ENCODE peak calls at places on chromosomes 16 and 17, in seven cellular contexts. F is neural progenitor cell, K is stomach, N is K562, J is SK-N-SH, R is heart right ventricle, I is transverse colon. O is an unnamed sample. For H3K4me1, the result is how much of the 10 kb centered on the place peaks cover.

GRCh38 chr17:6923385-6923784 is 72.5 kb upstream of the ALOX12 start:
- DNase-seq in N (no peak), K (no peak), I (no peak), F (no peak), R (no peak), J (no peak), O (no peak)

GRCh38 chr16:87441886-87442580 is 49.9 kb downstream of the MAP1LC3B start:
- DNase-seq in N (no peak), J (no peak), F (no peak), K (no peak), R (no peak), I (no peak), O (no peak)

GRCh38 chr17:3672571-3672970 is 4.0 kb downstream of the EMC6 start:
- DNase-seq in J (no peak), R (no peak), I (no peak), F (no peak), K (no peak), N (no peak), O (no peak)

GRCh38 chr16:10206215-10206614 is 24.0 kb upstream of the GRIN2A start:
- DNase-seq in N (no peak), I (no peak), J (no peak), F (no peak), R (no peak), K (no peak), O (no peak)

GRCh38 chr16:67917852-67918236 is 13.8 kb downstream of the CTRL start:
- DNase-seq in R (no peak), I (no peak), K (no peak), N (peak), F (no peak), J (no peak), O (no peak)

GRCh38 chr17:8072727-8073461 is 14.6 kb downstream of the ALOX12B start:
- DNase-seq in R (no peak), I (no peak), K (no peak), N (no peak), F (peak), J (peak), O (no peak)

GRCh38 chr16:15572329-15573001 is 70.5 kb downstream of the MARF1 start:
- DNase-seq in J (no peak), I (no peak), R (no peak), K (no peak), F (no peak), N (no peak), O (no peak)

GRCh38 chr17:72338847-72339790 is 218.3 kb downstream of the SOX9 start:
- DNase-seq in K (no peak), I (peak), N (no peak), F (no peak), R (no peak), J (peak), O (peak)

GRCh38 chr17:77615672-77616242 is 342.7 kb upstream of the TNRC6C start:
- DNase-seq in K (no peak), F (no peak), I (no peak), N (no peak), R (no peak), J (no peak), O (no peak)

GRCh38 chr17:44775838-44776621 is 17.2 kb downstream of the ADAM11 start:
- DNase-seq in K (peak), I (no peak), N (no peak), J (peak), R (no peak), F (no peak), O (no peak)

GRCh38 chr17:62675260-62675659 is 47.8 kb downstream of the MRC2 start:
- DNase-seq in J (no peak), K (no peak), N (no peak), F (no peak), R (no peak), I (no peak), O (no peak)

GRCh38 chr17:75535119-75535537 is 9.6 kb downstream of the LLGL2 start:
- DNase-seq in F (peak), K (peak), N (no peak), J (no peak), I (peak), R (no peak), O (no peak)

GRCh38 chr16:84535851-84536250 is 31.4 kb upstream of the MEAK7 start:
- DNase-seq in K (no peak), R (no peak), J (no peak), I (no peak), N (no peak), F (no peak), O (no peak)

GRCh38 chr16:17318200-17318599 is 152.6 kb downstream of the XYLT1 start:
- DNase-seq in J (no peak), R (no peak), N (no peak), I (no peak), F (no peak), K (no peak), O (no peak)

GRCh38 chr16:46894011-46894672 is 10.0 kb downstream of the GPT2 start:
- DNase-seq in N (no peak), J (no peak), K (peak), R (peak), F (no peak), I (no peak), O (no peak)

DNA sequence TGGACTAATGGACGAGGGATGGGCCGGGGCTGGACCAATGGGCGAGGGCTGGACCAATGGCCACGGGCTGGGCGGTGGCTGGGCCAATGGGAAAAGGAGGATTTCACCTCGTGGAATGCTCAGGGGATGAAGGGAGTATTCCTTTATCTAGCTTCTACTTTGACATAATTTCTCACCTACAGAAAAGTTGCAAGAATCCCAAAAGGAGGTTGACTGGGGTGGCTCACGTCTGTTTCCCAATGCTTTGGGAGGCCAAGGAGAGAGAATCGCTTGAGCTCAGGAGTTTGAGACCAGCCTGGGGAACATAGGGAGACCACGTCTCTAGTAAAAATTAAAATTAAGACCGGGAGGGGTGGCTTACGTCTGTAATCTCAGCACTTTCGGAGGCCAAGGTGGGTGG is 5.7 kb upstream of the FLYWCH1 start:
- DNase-seq in F (no peak), K (no peak), I (no peak), N (no peak), J (no peak), R (no peak), O (no peak)
- H3K4me3 ChIP-seq in F (no peak), K (no peak), I (no peak), N (no peak), J (no peak), R (no peak), O (peak)

GRCh38 chr16:29734826-29735225 is 11.0 kb downstream of the C16orf54 start:
- DNase-seq in N (no peak), J (no peak), I (no peak), F (no peak), R (no peak), K (no peak), O (no peak)

GRCh38 chr16:29730649-29731048 is 15.1 kb downstream of the C16orf54 start:
- DNase-seq in J (no peak), F (no peak), R (no peak), I (peak), K (no peak), N (no peak), O (no peak)

GRCh38 chr16:29726845-29727379 is 18.9 kb downstream of the C16orf54 start:
- DNase-seq in R (no peak), N (no peak), I (no peak), J (no peak), K (no peak), F (no peak), O (no peak)

GRCh38 chr16:29727452-29727851 is 18.3 kb downstream of the C16orf54 start:
- DNase-seq in I (no peak), J (no peak), N (no peak), R (no peak), F (no peak), K (no peak), O (no peak)

GRCh38 chr16:29729116-29729521 is 16.7 kb downstream of the C16orf54 start:
- DNase-seq in F (peak), K (no peak), N (peak), J (peak), R (no peak), I (no peak), O (peak)
- TF ChIP-seq CTCF in F (peak), K (peak), N (peak), J (peak), R (peak), I (peak), O (peak)

GRCh38 chr17:64092952-64093451 is 36.9 kb downstream of the ERN1 start:
- DNase-seq in K (no peak), N (no peak), I (no peak), F (no peak), J (no peak), R (no peak), O (no peak)
- H3K4me1 ChIP-seq in K (half or more), N (under half), I (under half), F (under half), J (under half), R (under half), O (under half)

DNA sequence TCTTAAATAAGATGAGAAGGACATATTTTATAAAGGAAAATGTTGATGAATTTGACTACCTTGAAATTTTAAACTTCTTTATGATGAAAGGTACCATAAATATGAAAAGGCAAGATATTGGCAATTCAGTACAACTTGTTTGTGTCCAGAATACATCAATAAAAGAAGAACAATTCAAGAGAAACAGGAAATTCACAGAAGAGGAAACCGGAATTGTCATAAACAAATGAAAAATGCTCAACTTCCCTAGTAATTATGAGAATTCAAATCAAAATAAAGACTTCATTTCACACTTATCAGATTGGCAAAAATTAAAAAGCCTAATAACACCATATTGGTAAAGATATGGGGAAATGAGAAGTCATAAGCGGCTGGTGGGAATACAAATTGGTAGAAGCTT is 54.3 kb downstream of the WSB1 start:
- DNase-seq in I (no peak), J (no peak), R (no peak), N (no peak), F (no peak), K (no peak), O (no peak)
- H3K4me3 ChIP-seq in I (no peak), J (no peak), R (peak), N (no peak), F (peak), K (no peak), O (no peak)

GRCh38 chr17:82913304-82914043 is 73.7 kb upstream of the ZNF750 start:
- DNase-seq in J (peak), N (no peak), K (peak), R (no peak), I (no peak), F (peak), O (peak)
- TF ChIP-seq CTCF in J (peak), N (peak), K (peak), R (no peak), I (no peak), F (peak), O (peak)

GRCh38 chr17:63699638-63700527 is at the start of gene LIMD2:
- DNase-seq in N (peak), K (peak), F (peak), I (peak), J (peak), R (peak), O (peak)
- H3K4me1 ChIP-seq in N (under half), K (half or more), F (under half), I (under half), J (under half), R (under half), O (under half)

DNA sequence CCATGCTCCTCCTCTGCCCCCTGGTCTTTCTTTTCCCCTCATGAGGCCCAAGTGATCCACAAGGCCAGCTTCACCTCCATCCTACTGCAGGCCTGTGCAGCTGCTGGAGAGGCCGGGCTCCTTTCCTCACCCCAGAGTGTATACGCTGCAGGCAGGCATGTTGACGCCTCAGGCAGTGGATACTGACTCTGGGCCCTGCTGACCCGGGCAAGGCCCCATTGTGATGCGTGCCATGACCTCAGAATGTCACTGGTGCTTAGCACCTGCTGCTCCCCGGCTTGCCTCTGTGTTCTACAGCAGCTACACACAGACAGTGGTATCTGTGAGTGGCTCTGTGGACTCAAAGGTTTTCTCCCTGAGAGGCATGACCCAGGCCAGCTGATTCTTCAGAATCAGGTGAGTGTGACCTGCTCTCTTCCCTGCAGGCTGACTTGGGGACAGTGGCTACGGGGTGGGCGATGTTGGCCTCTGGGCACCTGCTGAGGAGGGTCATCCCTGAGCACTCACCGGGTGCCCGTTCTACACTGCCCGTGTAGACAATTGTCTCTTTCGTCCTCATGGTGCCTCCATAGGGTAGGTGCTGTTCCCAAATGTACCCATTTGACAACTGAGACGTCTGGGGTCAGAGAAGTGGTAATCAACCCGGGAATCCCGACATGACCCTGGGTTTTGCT is 74.6 kb downstream of the GOSR1 start:
- DNase-seq in I (no peak), R (no peak), N (no peak), F (no peak), J (no peak), K (peak), O (no peak)
- H3K4me3 ChIP-seq in I (no peak), R (no peak), N (no peak), F (no peak), J (no peak), K (no peak), O (no peak)

GRCh38 chr17:79974786-79975497 is 60.7 kb downstream of the TBC1D16 start:
- DNase-seq in I (no peak), J (peak), N (peak), R (no peak), K (peak), F (peak), O (no peak)
- TF ChIP-seq CTCF in I (peak), J (peak), N (peak), R (no peak), K (peak), F (peak), O (peak)

DNA sequence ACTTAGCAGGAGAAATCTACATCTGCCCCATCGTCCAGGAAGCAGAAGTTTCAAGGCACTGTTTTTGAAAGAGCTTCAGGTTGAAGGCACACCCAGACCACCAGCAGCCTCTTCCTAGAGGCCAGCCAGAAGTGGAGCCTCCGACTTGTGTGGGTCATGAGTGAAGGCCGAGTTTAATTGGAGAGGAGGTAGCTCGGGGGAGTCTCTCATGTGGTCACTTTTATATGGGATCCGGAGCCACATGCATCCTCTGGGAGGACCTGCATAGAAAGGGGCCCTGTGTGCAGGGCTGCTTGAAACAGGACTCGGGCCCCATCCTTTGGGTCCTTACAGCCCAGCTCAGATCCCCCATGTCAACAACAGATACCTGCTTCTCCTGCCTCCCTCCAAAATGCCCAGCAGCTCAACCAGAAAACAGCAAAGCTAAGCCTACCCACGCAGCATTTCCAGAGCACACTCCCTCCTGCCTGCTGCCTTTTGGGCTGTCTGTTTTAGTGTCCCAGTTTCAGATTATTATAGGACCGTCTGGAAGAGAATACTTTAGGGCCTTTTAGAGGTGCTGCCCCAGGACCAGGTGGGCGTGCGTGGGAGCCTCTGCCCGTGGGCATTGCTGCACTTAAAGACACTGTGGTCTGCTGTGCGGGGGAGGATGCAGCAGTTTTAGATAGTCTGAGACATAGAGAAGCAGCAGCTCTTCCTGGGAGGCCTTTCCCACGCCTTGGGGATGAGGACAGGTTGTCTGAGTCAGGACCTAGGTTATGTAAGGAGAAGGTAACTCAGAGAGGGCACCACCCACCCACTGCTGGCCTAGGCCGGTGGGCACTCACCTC is 29.5 kb downstream of the MPRIP start:
- DNase-seq in I (peak), K (no peak), N (no peak), F (no peak), R (no peak), J (no peak), O (no peak)
- H3K4me1 ChIP-seq in I (under half), K (half or more), N (under half), F (under half), R (under half), J (under half), O (under half)

DNA sequence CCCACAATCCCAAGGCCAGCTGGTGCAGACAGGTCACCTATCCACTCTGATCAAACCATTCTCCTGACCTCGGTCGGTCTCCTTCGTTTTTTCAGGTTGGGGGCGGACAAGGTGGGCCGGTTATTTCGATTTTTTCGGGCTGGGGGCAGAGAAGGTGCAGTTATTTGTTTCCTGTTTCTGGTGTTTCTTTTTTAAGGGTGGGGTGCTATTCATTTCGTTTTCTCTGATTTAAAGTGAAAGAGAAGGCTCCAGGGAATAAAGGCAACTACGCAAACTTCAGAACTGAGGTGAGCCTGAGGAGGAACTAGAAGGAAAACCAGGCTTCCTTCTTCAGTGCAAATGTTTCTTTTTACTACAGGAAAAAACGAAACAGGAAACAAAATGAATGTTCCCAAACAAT is 64.8 kb downstream of the ANKRD11 start:
- DNase-seq in N (no peak), J (no peak), I (no peak), F (no peak), R (no peak), K (no peak), O (no peak)
- H3K4me3 ChIP-seq in N (no peak), J (no peak), I (no peak), F (no peak), R (no peak), K (no peak), O (no peak)